ENCODE peak calls at places on chromosomes 2 and 18, in eight cellular contexts. T, U, R, I, Z, F, P and D are unnamed samples.

GRCh38 chr2:68379184-68379708 is 14.2 kb downstream of the PLEK start:
- DNase-seq in F (no peak), Z (no peak), T (no peak), I (no peak), U (no peak), R (no peak), P (no peak), D (no peak)

GRCh38 chr18:75211721-75212625 is 1.4 kb downstream of the TSHZ1 start:
- DNase-seq in U (peak; percentile 66), F (no peak), T (no peak), P (no peak), Z (peak; percentile 36), I (peak; percentile 78), R (peak; percentile 25), D (no peak)

GRCh38 chr2:170930132-170931109 is 1.4 kb downstream of the GORASP2 start:
- DNase-seq in R (peak; percentile 71), T (peak; percentile 78), P (no peak), Z (peak; percentile 56), I (no peak), F (no peak), U (no peak), D (no peak)

GRCh38 chr2:151237422-151238012 is 24.1 kb downstream of the RBM43 start:
- DNase-seq in U (no peak), I (no peak), T (no peak), Z (no peak), R (no peak), P (no peak), F (no peak), D (no peak)

GRCh38 chr2:50746526-50746925 is 285.4 kb downstream of the NRXN1 start:
- DNase-seq in U (peak; percentile 37), F (no peak), P (no peak), I (no peak), T (peak; percentile 42), Z (no peak), R (peak; percentile 7), D (no peak)

GRCh38 chr2:233113114-233113452 is 52.9 kb downstream of the INPP5D start:
- DNase-seq in T (no peak), R (no peak), Z (no peak), F (no peak), I (peak; percentile 9), P (no peak), U (no peak), D (no peak)

GRCh38 chr2:178331474-178332431 is 119.2 kb downstream of the PRKRA start:
- DNase-seq in Z (no peak), I (no peak), P (no peak), U (peak; percentile 6), R (no peak), T (peak; percentile 48), F (no peak), D (no peak)

GRCh38 chr2:207206001-207206400 is 40.3 kb upstream of the KLF7 start:
- DNase-seq in T (no peak), R (no peak), U (no peak), F (no peak), Z (no peak), I (no peak), P (peak; percentile 84), D (no peak)

GRCh38 chr2:224937887-224938286 is 104.4 kb downstream of the DOCK10 start:
- DNase-seq in Z (no peak), P (no peak), I (no peak), U (no peak), R (no peak), T (no peak), F (no peak), D (no peak)

GRCh38 chr2:214902273-214902672 is 92.8 kb upstream of the BARD1 start:
- DNase-seq in P (no peak), Z (no peak), U (no peak), T (no peak), I (no peak), R (no peak), F (no peak), D (no peak)

GRCh38 chr18:54147439-54147838 is 77.0 kb downstream of the MBD2 start:
- DNase-seq in Z (no peak), P (no peak), R (no peak), I (no peak), T (no peak), F (no peak), U (no peak), D (no peak)

GRCh38 chr2:232382331-232383225 is 4.0 kb downstream of the ALPP start:
- DNase-seq in R (no peak), U (no peak), P (no peak), Z (no peak), T (no peak), F (no peak), I (peak; percentile 45), D (no peak)

GRCh38 chr2:8134105-8134903 is 547.6 kb upstream of the ID2 start:
- DNase-seq in P (peak; percentile 60), U (no peak), Z (no peak), I (no peak), R (no peak), T (no peak), F (no peak), D (no peak)

GRCh38 chr2:121171625-121172119 is 113.3 kb downstream of the TFCP2L1 start:
- DNase-seq in F (no peak), I (no peak), T (no peak), Z (no peak), P (no peak), R (no peak), U (no peak), D (no peak)

GRCh38 chr2:73337828-73338227 is 44.5 kb upstream of the EGR4 start:
- DNase-seq in P (no peak), Z (no peak), R (no peak), T (no peak), I (no peak), U (no peak), F (no peak), D (no peak)

DNA sequence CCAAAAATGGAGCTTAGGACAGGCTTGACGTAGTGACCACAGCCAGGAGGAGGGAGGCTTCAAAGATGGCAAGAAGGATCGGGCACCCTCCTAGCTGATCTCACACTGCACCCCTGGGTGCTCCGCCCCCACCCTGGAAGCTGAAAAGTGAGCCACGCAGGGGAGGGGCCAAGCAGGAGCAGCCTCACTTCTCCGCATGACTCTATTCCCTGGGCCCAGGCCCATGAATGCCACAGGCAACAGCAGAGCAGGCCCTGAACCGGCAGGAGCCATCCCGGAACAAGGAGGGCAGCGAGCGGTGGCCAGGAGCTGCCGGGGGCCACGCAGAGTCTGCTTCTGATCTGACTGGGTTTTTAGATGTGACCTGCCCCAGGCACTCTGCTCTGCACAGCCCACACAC is 30.0 kb downstream of the BIN1 start:
- DNase-seq in T (no peak), Z (no peak), P (no peak), R (no peak), F (no peak), I (no peak), U (no peak), D (no peak)
- TF ChIP-seq CTCF in T (no peak), Z (no peak), P (no peak), R (no peak), F (no peak), I (no peak), U (no peak), D (no peak)

GRCh38 chr2:160377204-160377995 is 116.2 kb downstream of the RBMS1 start:
- DNase-seq in U (no peak), F (no peak), Z (no peak), I (no peak), R (no peak), T (no peak), P (no peak), D (no peak)
- TF ChIP-seq CTCF in U (no peak), F (peak; percentile 27), Z (no peak), I (no peak), R (no peak), T (no peak), P (no peak), D (no peak)

DNA sequence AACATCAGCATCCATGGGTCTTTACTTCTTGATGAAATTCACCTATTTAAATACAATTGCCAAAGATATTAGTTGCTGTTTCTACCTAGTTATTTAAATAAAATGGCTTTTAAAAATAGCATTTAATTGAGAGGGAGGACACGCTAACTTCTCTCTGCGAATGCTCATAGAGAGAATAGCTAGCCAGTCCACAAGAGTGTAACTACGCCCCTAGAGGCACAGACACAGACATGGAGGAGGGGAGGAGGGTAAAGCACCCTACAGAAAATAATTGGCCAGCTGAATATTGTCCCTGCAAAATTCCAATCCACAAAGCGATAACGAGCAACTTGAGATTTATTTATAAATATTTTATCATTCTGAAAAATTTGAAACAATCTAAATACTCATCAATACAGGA is 97.0 kb upstream of the PAPOLG start:
- DNase-seq in R (peak; percentile 19), I (no peak), P (no peak), U (no peak), F (no peak), T (no peak), Z (no peak), D (no peak)
- TF ChIP-seq CTCF in R (peak; percentile 34), I (no peak), P (peak; percentile 26), U (no peak), F (peak; percentile 7), T (no peak), Z (no peak), D (no peak)

GRCh38 chr2:217837001-217837491 is 165.7 kb downstream of the TNS1 start:
- DNase-seq in R (no peak), I (peak; percentile 88), Z (no peak), F (no peak), T (no peak), P (no peak), U (peak; percentile 34), D (no peak)
- TF ChIP-seq CTCF in R (no peak), I (peak; percentile 27), Z (no peak), F (peak; percentile 44), T (no peak), P (peak; percentile 33), U (no peak), D (no peak)

GRCh38 chr2:200888719-200889625 is at the start of the genes NIF3L1 and PPIL3:
- DNase-seq in U (peak; percentile 94), R (peak; percentile 87), I (peak; percentile 98), P (peak; percentile 96), T (peak; percentile 91), Z (peak; percentile 95), F (peak; percentile 95), D (peak; percentile 97)
- TF ChIP-seq CTCF in U (no peak), R (no peak), I (no peak), P (no peak), T (no peak), Z (no peak), F (no peak), D (no peak)